ENCODE peak calls at places on chromosome 9, in four cellular contexts. F is cardiac fibroblast, N is RWPE1, E is A549. W is an unnamed sample.
A peak's percentile ranks its signal among the peaks of the same experiment; 100 is the strongest.

GRCh38 chr9:29100762-29101161 is 1527.5 kb upstream of the C9orf72 start:
- DNase-seq in N (no peak), E (no peak), F (no peak), W (no peak)

GRCh38 chr9:68981825-68982224 is 32.1 kb downstream of the PRKACG start:
- DNase-seq in F (no peak), E (no peak), N (no peak), W (peak; percentile 25)

GRCh38 chr9:133647765-133648469 is 11.8 kb downstream of the DBH start:
- DNase-seq in E (no peak), N (no peak), F (no peak), W (no peak)

GRCh38 chr9:21801683-21802417 is 586 bp upstream of the MTAP start:
- DNase-seq in F (peak; percentile 88), N (peak; percentile 85), E (peak; percentile 54), W (no peak)

GRCh38 chr9:107337676-107338590 is 54.9 kb downstream of the RAD23B start:
- DNase-seq in N (no peak), E (no peak), F (no peak), W (no peak)

GRCh38 chr9:136283291-136284235 is 20.3 kb downstream of the CCDC187 start:
- DNase-seq in E (peak; percentile 88), F (peak; percentile 73), N (peak; percentile 87), W (no peak)

GRCh38 chr9:101437806-101438232 is 2.2 kb upstream of the ALDOB start:
- DNase-seq in N (no peak), F (no peak), E (no peak), W (no peak)

GRCh38 chr9:130041648-130042405 is 1.2 kb downstream of the FNBP1 start:
- DNase-seq in E (no peak), F (no peak), N (peak; percentile 53), W (no peak)

GRCh38 chr9:134936021-134936761 is 18.5 kb upstream of the FCN1 start:
- DNase-seq in E (no peak), F (no peak), N (peak; percentile 34), W (no peak)

GRCh38 chr9:98097836-98098235 is 21.2 kb downstream of the TRIM14 start:
- DNase-seq in F (no peak), E (no peak), N (no peak), W (peak; percentile 77)

GRCh38 chr9:12697719-12698118 is 4.5 kb downstream of the TYRP1 start:
- DNase-seq in E (no peak), F (no peak), N (no peak), W (no peak)

GRCh38 chr9:117413346-117414219 is 1.3 kb downstream of the ASTN2 start:
- DNase-seq in N (no peak), F (no peak), E (no peak), W (no peak)

GRCh38 chr9:22030101-22030598 is 21.0 kb upstream of the CDKN2B start:
- DNase-seq in N (peak; percentile 71), E (no peak), F (peak; percentile 89), W (no peak)

DNA sequence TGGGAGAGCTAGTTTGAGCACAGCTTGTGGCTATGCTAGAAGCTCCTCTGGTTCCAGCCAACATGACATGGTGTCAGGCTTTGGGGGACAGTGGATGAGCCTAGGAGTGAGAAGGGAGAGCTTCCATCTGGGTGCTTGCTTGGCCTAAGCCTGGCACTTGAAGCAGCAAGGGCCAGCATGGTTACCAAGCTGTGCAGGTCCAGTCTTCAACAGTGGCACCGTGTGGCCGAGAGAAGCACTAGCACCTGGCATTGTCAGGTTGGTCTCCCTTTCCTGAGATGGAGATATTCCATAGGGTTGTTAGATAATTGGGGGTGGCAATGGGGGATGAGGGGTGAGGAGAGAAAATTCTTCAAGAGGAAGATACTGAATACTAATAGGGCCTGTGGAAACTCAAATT is 261.9 kb downstream of the PBX3 start:
- DNase-seq in E (no peak), F (peak; percentile 5), N (no peak), W (no peak)
- TF ChIP-seq CTCF in E (no peak), F (peak; percentile 19), N (no peak), W (peak; percentile 36)

GRCh38 chr9:116166713-116167112 is 13.1 kb downstream of the PAPPA start:
- DNase-seq in F (no peak), E (no peak), N (no peak), W (no peak)
- TF ChIP-seq CTCF in F (no peak), E (peak; percentile 48), N (peak; percentile 45), W (peak; percentile 17)

DNA sequence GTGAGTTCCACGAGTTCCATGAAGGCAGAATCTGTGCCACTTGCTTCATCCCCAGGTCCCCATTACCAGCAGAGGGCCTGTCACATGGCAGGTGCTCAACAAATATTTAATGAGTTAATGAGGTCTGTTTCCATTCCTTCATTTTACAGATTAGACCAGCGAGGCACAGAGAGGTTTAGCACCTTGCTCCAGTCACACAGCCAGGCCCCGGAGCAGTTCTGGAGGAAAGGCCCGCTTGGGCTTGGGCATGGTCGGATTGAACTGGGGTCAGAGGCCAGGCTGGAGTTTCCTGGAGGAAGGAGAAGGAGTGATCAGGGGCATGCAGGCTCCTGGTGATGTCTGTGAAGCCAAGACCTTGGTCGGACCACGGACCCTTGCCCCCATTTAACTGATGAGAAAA is 4.0 kb upstream of the ST6GALNAC4 start:
- DNase-seq in E (no peak), N (no peak), F (no peak), W (no peak)
- TF ChIP-seq CTCF in E (no peak), N (no peak), F (no peak), W (no peak)

GRCh38 chr9:121989010-121989409 is 104.1 kb downstream of the TTLL11 start:
- DNase-seq in E (no peak), F (peak; percentile 11), N (no peak), W (no peak)
- TF ChIP-seq CTCF in E (peak; percentile 32), F (no peak), N (no peak), W (peak; percentile 8)

GRCh38 chr9:3852545-3852944 is 326.7 kb upstream of the RFX3 start:
- DNase-seq in F (no peak), E (no peak), N (no peak), W (no peak)

GRCh38 chr9:3850083-3850482 is 324.3 kb upstream of the RFX3 start:
- DNase-seq in E (no peak), F (no peak), N (no peak), W (no peak)

GRCh38 chr9:3845549-3845948 is 319.7 kb upstream of the RFX3 start:
- DNase-seq in F (no peak), E (no peak), N (no peak), W (no peak)

GRCh38 chr9:3847377-3847776 is 321.6 kb upstream of the RFX3 start:
- DNase-seq in F (no peak), N (no peak), E (no peak), W (no peak)

DNA sequence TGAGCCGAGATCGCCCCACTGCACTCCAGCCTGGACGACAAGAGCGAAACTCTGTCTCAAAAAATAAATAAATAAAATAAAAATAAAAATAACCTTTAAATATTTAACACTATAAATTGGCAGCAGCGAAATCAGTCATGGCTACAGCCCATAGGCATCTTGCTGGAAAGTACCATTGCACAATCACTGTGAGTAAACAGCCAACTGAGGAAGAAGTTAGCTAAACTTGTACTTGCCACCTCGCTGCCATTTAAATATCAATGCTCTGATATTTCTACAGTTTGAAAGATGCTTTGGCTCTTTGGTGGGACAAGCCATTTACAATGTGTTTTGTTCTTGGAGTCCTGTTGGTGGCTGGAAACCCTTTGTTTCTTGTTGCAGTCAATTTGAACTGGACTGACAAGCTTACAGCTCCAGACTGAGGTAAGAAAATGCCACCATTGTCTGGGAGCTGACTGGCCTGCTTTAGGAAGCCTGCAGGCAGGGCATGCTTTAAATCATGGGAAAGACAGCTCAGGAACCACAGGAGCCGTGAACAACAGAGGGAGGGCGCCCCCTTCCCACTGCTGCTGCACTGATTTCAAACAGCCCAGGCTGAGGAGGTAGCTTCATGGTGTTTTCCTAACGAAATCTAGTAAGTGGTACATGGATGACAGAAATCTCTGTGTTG is 322.8 kb upstream of the RFX3 start:
- DNase-seq in F (peak; percentile 57), E (no peak), N (no peak), W (no peak)
- TF ChIP-seq CTCF in F (no peak), E (no peak), N (no peak), W (peak; percentile 32)

GRCh38 chr9:35415769-35416427 is 74.0 kb upstream of the RUSC2 start:
- DNase-seq in E (no peak), N (no peak), F (no peak), W (no peak)
- TF ChIP-seq CTCF in E (no peak), N (no peak), F (no peak), W (no peak)

GRCh38 chr9:118459832-118460425 is 755.7 kb downstream of the TLR4 start:
- DNase-seq in F (no peak), E (no peak), N (no peak), W (no peak)

DNA sequence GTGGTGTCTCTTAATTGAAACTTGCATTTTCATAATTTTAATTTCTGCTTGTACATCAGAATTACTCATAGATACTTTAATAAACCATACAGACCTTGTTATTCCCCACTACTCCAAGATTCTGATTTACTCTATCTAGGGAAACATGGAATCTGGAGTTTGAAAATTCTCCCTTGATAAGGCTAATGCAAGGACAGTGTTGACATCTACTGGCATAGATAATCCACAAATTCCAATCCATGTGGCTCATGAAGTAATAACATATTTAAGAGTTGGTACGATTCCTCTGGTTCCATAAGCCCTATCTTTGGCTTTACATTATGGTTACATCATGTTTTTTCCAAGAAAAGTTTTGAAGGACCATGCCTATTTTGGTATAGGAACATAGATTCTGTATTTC is 759.2 kb downstream of the TLR4 start:
- DNase-seq in N (no peak), E (no peak), F (no peak), W (no peak)
- TF ChIP-seq CTCF in N (no peak), E (no peak), F (no peak), W (no peak)

DNA sequence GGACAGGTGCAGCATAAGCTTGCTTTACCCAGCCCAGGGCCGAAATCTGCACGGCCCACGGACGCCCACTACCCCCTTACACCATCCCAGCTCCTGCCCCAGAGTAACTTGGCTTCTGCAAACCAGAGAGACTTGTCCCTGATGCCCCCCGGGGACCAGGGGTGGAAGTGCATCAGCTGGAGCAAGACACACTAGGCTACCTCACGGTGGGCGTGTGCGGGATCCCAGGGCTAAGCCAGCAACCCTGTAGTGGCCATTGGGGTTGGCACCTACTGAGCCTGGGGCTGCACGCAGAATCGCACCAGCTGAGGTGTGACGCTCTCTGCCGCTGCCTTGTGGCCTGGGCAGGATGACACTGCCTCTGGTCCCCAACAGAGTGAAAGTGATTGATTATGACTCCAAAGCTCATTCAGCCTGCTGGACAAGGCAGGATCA is 6.1 kb upstream of the ZNF79 start:
- DNase-seq in N (no peak), F (no peak), E (peak; percentile 75), W (no peak)
- TF ChIP-seq CTCF in N (no peak), F (peak; percentile 10), E (peak; percentile 20), W (no peak)

W was measured in LNCaP clone FGC.